ENCODE peak calls at places on chromosomes 1 and 21, in four cellular contexts. R is OCI-LY7, D is lower leg skin, J is suprapubic skin. I is an unnamed sample.

GRCh38 chr1:234234199-234234598 is 139.1 kb upstream of the COA6 start:
- DNase-seq in R (no peak), D (no peak), J (no peak), I (no peak)

GRCh38 chr1:51610637-51611036 is 6.3 kb upstream of the OSBPL9 start:
- DNase-seq in R (no peak), D (no peak), J (no peak), I (no peak)

GRCh38 chr1:41690331-41690730 is 205.8 kb upstream of the EDN2 start:
- DNase-seq in R (no peak), D (no peak), J (no peak), I (no peak)

GRCh38 chr21:41573902-41574690 is 66.1 kb upstream of the TMPRSS2 start:
- DNase-seq in R (no peak), D (no peak), J (no peak), I (no peak)

GRCh38 chr1:201173736-201174135 is 16.9 kb upstream of the IGFN1 start:
- DNase-seq in R (no peak), D (peak), J (no peak), I (no peak)

GRCh38 chr21:38228115-38228514 is 28.7 kb upstream of the KCNJ15 start:
- DNase-seq in R (no peak), D (no peak), J (no peak), I (no peak)

GRCh38 chr1:207004931-207005830 is 27.4 kb downstream of the C1orf116 start:
- DNase-seq in R (peak), D (no peak), J (no peak), I (no peak)

GRCh38 chr21:38948377-38948776 is 142.6 kb downstream of the ETS2 start:
- DNase-seq in R (no peak), D (no peak), J (no peak), I (no peak)

GRCh38 chr21:39649526-39649925 is 36.8 kb downstream of the B3GALT5 start:
- DNase-seq in R (no peak), D (peak), J (no peak), I (no peak)

GRCh38 chr1:204293605-204294365 is 65.9 kb downstream of the PLEKHA6 start:
- DNase-seq in R (no peak), D (peak), J (no peak), I (no peak)

GRCh38 chr1:205938682-205939081 is 4.6 kb downstream of the SLC26A9 start:
- DNase-seq in R (no peak), D (no peak), J (no peak), I (no peak)

GRCh38 chr21:32426592-32427051 is 14.1 kb downstream of the EVA1C start:
- DNase-seq in R (no peak), D (no peak), J (no peak), I (no peak)

GRCh38 chr1:16972210-16972916 is 8.1 kb downstream of the MFAP2 start:
- DNase-seq in R (no peak), D (no peak), J (no peak), I (no peak)

GRCh38 chr1:86352096-86352495 is 44.0 kb downstream of the ODF2L start:
- DNase-seq in R (no peak), D (no peak), J (no peak), I (no peak)

GRCh38 chr1:71083271-71083670 is 2.4 kb upstream of the ZRANB2 start:
- DNase-seq in R (no peak), D (no peak), J (no peak), I (no peak)

GRCh38 chr1:245060684-245061374 is 94.0 kb upstream of the KIF26B start:
- DNase-seq in R (no peak), D (no peak), J (no peak), I (no peak)

GRCh38 chr1:156886583-156887302 is 6.8 kb upstream of the PEAR1 start:
- DNase-seq in R (no peak), D (no peak), J (no peak), I (no peak)

GRCh38 chr1:59028052-59028451 is 244.2 kb upstream of the JUN start:
- DNase-seq in R (no peak), D (no peak), J (no peak), I (no peak)

GRCh38 chr1:208433086-208433485 is 188.9 kb upstream of the PLXNA2 start:
- DNase-seq in R (no peak), D (no peak), J (no peak), I (no peak)

GRCh38 chr1:96533820-96534219 is 187.8 kb upstream of the PTBP2 start:
- DNase-seq in R (no peak), D (no peak), J (no peak), I (no peak)

GRCh38 chr1:8797230-8797629 is 20.2 kb downstream of the RERE start:
- DNase-seq in R (no peak), D (no peak), J (no peak), I (no peak)
- TF ChIP-seq CTCF in R (no peak), D (no peak), J (no peak), I (no peak)

DNA sequence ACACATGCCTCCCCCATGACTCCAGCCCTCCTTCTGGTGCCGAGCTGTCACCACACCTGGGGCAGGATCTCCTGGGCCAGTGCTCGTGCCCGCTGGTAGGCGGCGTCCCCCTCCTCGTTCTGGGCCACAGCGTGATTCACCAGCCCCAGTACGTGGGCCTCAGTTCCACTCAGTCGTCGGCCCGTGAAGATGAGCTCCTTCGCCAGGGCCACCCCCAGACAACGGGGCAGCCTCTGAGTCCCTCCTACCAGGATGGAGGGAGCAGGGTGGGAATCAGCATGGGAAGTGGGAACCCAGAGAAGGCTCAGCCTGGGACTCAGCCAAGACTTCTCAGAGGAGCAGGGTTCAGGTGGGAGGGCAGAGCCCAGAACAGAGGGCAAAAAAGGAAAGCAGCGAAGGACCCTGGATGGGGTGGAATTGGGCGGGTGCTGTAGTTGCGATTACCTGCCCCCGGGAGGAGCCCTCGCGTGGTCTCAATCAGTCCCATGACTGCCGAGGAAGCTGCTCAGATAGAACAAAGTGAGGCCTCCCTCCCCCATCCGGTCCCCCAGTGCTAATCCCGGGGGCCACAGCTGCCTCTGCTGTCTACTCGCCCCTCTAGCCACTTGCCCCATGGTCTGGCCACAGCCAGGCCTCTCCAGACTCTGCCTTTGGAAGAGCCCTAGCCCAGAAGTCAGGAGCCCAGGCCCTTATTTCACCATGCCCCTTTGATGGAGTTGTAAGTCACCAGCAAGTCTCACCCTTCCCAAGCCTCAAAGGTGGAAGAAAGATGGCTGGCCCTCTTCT is 16.8 kb downstream of the ECHDC2 start:
- DNase-seq in R (peak), D (no peak), J (no peak), I (no peak)
- TF ChIP-seq CTCF in R (peak), D (no peak), J (no peak), I (no peak)

GRCh38 chr1:148386617-148387016 is 96.5 kb downstream of the PPIAL4G start:
- DNase-seq in R (no peak), D (no peak), J (no peak), I (no peak)

GRCh38 chr1:148389027-148389339 is 94.1 kb downstream of the PPIAL4G start:
- DNase-seq in R (no peak), D (no peak), J (no peak), I (no peak)

GRCh38 chr1:148383966-148384365 is 99.1 kb downstream of the PPIAL4G start:
- DNase-seq in R (no peak), D (no peak), J (no peak), I (no peak)

GRCh38 chr1:148385371-148386030 is 97.6 kb downstream of the PPIAL4G start:
- DNase-seq in R (peak), D (no peak), J (no peak), I (no peak)

GRCh38 chr1:148388260-148389026 is 94.7 kb downstream of the PPIAL4G start:
- DNase-seq in R (peak), D (peak), J (peak), I (peak)
- TF ChIP-seq CTCF in R (no peak), D (no peak), J (no peak), I (no peak)

GRCh38 chr1:22527555-22528296 is 35.6 kb upstream of the EPHA8 start:
- DNase-seq in R (no peak), D (peak), J (peak), I (no peak)
- TF ChIP-seq CTCF in R (peak), D (no peak), J (no peak), I (no peak)

I was measured in omental fat pad.